ENCODE peak calls at places on chromosomes 2 and 18, in five cellular contexts. T is neural progenitor cell, L is GM04504, F is NCI-H1417 treated with DMSO at 0.1 percent for 48 hours, R is astrocyte of the spinal cord. Q is an unnamed sample.

GRCh38 chr18:3715223-3716080 is 265.5 kb downstream of the TGIF1 start:
- DNase-seq in T (peak), R (no peak), F (peak), L (no peak), Q (peak)

GRCh38 chr2:159075726-159076125 is 107.3 kb downstream of the TANC1 start:
- DNase-seq in F (no peak), R (peak), T (no peak), L (no peak), Q (no peak)

GRCh38 chr2:60424233-60424632 is 129.2 kb downstream of the BCL11A start:
- DNase-seq in F (no peak), L (no peak), T (no peak), R (no peak), Q (no peak)

GRCh38 chr2:189171956-189172609 is 7.5 kb downstream of the COL5A2 start:
- DNase-seq in F (no peak), R (peak), L (no peak), T (no peak), Q (no peak)

GRCh38 chr18:4016391-4017049 is 438.6 kb downstream of the DLGAP1 start:
- DNase-seq in R (no peak), F (no peak), T (no peak), L (no peak), Q (no peak)

GRCh38 chr2:229408356-229408755 is 137.3 kb upstream of the PID1 start:
- DNase-seq in F (no peak), L (peak), R (peak), T (no peak), Q (no peak)

GRCh38 chr18:57802166-57802868 is 798 bp downstream of the ATP8B1 start:
- DNase-seq in F (no peak), L (no peak), R (no peak), T (peak), Q (no peak)

GRCh38 chr2:147108553-147108952 is 736.3 kb upstream of the ACVR2A start:
- DNase-seq in F (no peak), L (no peak), T (no peak), R (peak), Q (no peak)

GRCh38 chr2:236866542-236867340 is 218.9 kb upstream of the COPS8 start:
- DNase-seq in R (no peak), T (no peak), F (no peak), L (no peak), Q (no peak)

GRCh38 chr2:54942373-54942772 is 107.9 kb downstream of the RTN4 start:
- DNase-seq in F (no peak), T (no peak), L (no peak), R (no peak), Q (no peak)

GRCh38 chr2:75498907-75499306 is 61.8 kb downstream of the EVA1A start:
- DNase-seq in F (no peak), R (no peak), L (no peak), T (no peak), Q (no peak)

GRCh38 chr18:9808530-9809241 is 77.1 kb upstream of the TXNDC2 start:
- DNase-seq in T (peak), F (no peak), R (no peak), L (no peak), Q (no peak)

GRCh38 chr2:10006248-10007147 is 36.9 kb upstream of the KLF11 start:
- DNase-seq in T (no peak), L (no peak), R (no peak), F (peak), Q (no peak)

GRCh38 chr2:112154246-112155110 is 16.3 kb downstream of the FBLN7 start:
- DNase-seq in T (no peak), F (no peak), R (no peak), L (no peak), Q (no peak)

GRCh38 chr2:233092446-233093438 is 32.6 kb downstream of the INPP5D start:
- DNase-seq in L (no peak), T (no peak), R (no peak), F (no peak), Q (no peak)

GRCh38 chr2:232891621-232892071 is 21.6 kb downstream of the SNORC start:
- DNase-seq in R (peak), T (no peak), L (peak), F (no peak), Q (no peak)

GRCh38 chr2:187499941-187500532 is 52.0 kb upstream of the CALCRL start:
- DNase-seq in L (peak), T (peak), F (no peak), R (peak), Q (no peak)

GRCh38 chr2:36343601-36344000 is 12.0 kb upstream of the CRIM1 start:
- DNase-seq in R (no peak), F (no peak), T (no peak), L (no peak), Q (no peak)

GRCh38 chr18:70459251-70459650 is 170.4 kb downstream of the SOCS6 start:
- DNase-seq in L (no peak), F (no peak), R (no peak), T (no peak), Q (no peak)

GRCh38 chr2:236209535-236209934 is 41.3 kb upstream of the GBX2 start:
- DNase-seq in T (peak), R (no peak), F (no peak), L (no peak), Q (no peak)

GRCh38 chr2:168518555-168519066 is 62.5 kb downstream of the CERS6 start:
- DNase-seq in R (no peak), L (no peak), F (no peak), T (peak), Q (no peak)

GRCh38 chr2:238719641-238720040 is 128.2 kb upstream of the TWIST2 start:
- DNase-seq in T (no peak), L (no peak), F (no peak), R (no peak), Q (no peak)

GRCh38 chr18:27894746-27895145 is 282.2 kb downstream of the CDH2 start:
- DNase-seq in L (no peak), T (no peak), F (no peak), R (no peak), Q (no peak)

GRCh38 chr2:28398101-28398834 is 5.6 kb downstream of the FOSL2 start:
- DNase-seq in T (no peak), L (peak), R (peak), F (no peak), Q (no peak)

GRCh38 chr2:201959626-201960025 is 74.0 kb upstream of the FZD7 start:
- DNase-seq in R (peak), T (no peak), F (no peak), L (no peak), Q (no peak)

GRCh38 chr2:226136739-226137138 is 662.9 kb downstream of the IRS1 start:
- DNase-seq in T (no peak), F (no peak), L (no peak), R (no peak), Q (no peak)

GRCh38 chr2:101983928-101984327 is 7.8 kb upstream of the IL1R2 start:
- DNase-seq in F (no peak), T (peak), R (no peak), L (no peak), Q (no peak)

GRCh38 chr2:32357545-32358482 is 991 bp downstream of the BIRC6 start:
- DNase-seq in T (peak), F (no peak), L (no peak), R (peak), Q (no peak)

GRCh38 chr2:12046641-12047040 is 300.2 kb downstream of the LPIN1 start:
- DNase-seq in F (no peak), L (no peak), R (no peak), T (no peak), Q (no peak)

GRCh38 chr2:201680743-201681142 is 17.7 kb downstream of the MPP4 start:
- DNase-seq in R (no peak), L (no peak), F (no peak), T (peak), Q (no peak)

GRCh38 chr2:158733430-158733755 is 61.7 kb upstream of the DAPL1 start:
- DNase-seq in F (no peak), R (peak), T (no peak), L (no peak), Q (no peak)

GRCh38 chr2:152097291-152098032 is 1.4 kb downstream of the CACNB4 start:
- DNase-seq in R (peak), F (no peak), T (peak), L (no peak), Q (no peak)

GRCh38 chr2:218257390-218257981 is 3.3 kb upstream of the GPBAR1 start:
- DNase-seq in L (no peak), R (no peak), F (no peak), T (peak), Q (no peak)

GRCh38 chr2:176814740-176815367 is 397.7 kb upstream of the HNRNPA3 start:
- DNase-seq in T (peak), R (peak), L (peak), F (no peak), Q (no peak)

GRCh38 chr2:231991664-231992063 is 30.2 kb downstream of the DIS3L2 start:
- DNase-seq in L (no peak), R (no peak), F (no peak), T (no peak), Q (no peak)

GRCh38 chr18:42163316-42163715 is 208.3 kb downstream of the PIK3C3 start:
- DNase-seq in L (no peak), R (no peak), F (no peak), T (no peak), Q (no peak)

GRCh38 chr18:45102863-45103262 is 422.2 kb downstream of the SETBP1 start:
- DNase-seq in R (no peak), T (peak), F (no peak), L (no peak), Q (no peak)

GRCh38 chr18:8747440-8747937 is 42.1 kb downstream of the MTCL1 start:
- DNase-seq in T (no peak), R (peak), F (no peak), L (peak), Q (no peak)

GRCh38 chr2:67724261-67724660 is 327.1 kb downstream of the ETAA1 start:
- DNase-seq in T (no peak), R (no peak), L (no peak), F (no peak), Q (no peak)

Q was measured in NCI-H187 treated with DMSO at 0.1 percent for 48 hours.